ENCODE peak calls at places on chromosomes 12 and 14, in four cellular contexts. B, W, V and K are unnamed samples.

GRCh38 chr12:126926023-126926600 is 1340.9 kb upstream of the TMEM132C start:
- DNase-seq in B (no peak), W (no peak), V (no peak), K (no peak)

GRCh38 chr14:52342849-52343606 is 28.9 kb downstream of the PTGER2 start:
- DNase-seq in V (no peak), B (no peak), W (no peak), K (no peak)

GRCh38 chr12:51874486-51874885 is 13.4 kb upstream of the ANKRD33 start:
- DNase-seq in V (no peak), W (peak; percentile 55), B (no peak), K (no peak)

GRCh38 chr12:79782197-79782890 is 91.6 kb upstream of the PAWR start:
- DNase-seq in B (no peak), W (no peak), V (no peak), K (no peak)

GRCh38 chr14:85634205-85634604 is 104.3 kb downstream of the FLRT2 start:
- DNase-seq in B (no peak), W (no peak), V (no peak), K (no peak)

GRCh38 chr14:31993521-31993941 is 83.6 kb upstream of the ARHGAP5 start:
- DNase-seq in B (no peak), V (no peak), W (no peak), K (no peak)

GRCh38 chr14:105817971-105818711 is 291.8 kb downstream of the TMEM121 start:
- DNase-seq in V (no peak), W (no peak), B (peak; percentile 54), K (no peak)

GRCh38 chr12:114476159-114476558 is 70.2 kb upstream of the TBX5 start:
- DNase-seq in B (no peak), V (no peak), W (no peak), K (no peak)

GRCh38 chr14:69812725-69813124 is 15.7 kb upstream of the SLC10A1 start:
- DNase-seq in B (no peak), W (no peak), V (no peak), K (peak; percentile 19)

GRCh38 chr12:64946132-64946829 is 121.8 kb downstream of the TBC1D30 start:
- DNase-seq in W (no peak), B (peak; percentile 59), V (no peak), K (no peak)

GRCh38 chr14:95784137-95784536 is 70.2 kb upstream of the TCL1A start:
- DNase-seq in V (no peak), B (no peak), W (no peak), K (no peak)

GRCh38 chr14:66974397-66975025 is 214.7 kb upstream of the GARIN2 start:
- DNase-seq in B (no peak), V (no peak), W (no peak), K (no peak)

GRCh38 chr14:95876769-95877490 is at the start of gene TUNAR:
- DNase-seq in V (no peak), B (no peak), W (no peak), K (no peak)

GRCh38 chr14:52950410-52950897 is 396 bp downstream of the FERMT2 start:
- DNase-seq in B (peak; percentile 92), V (no peak), W (peak; percentile 83), K (peak; percentile 93)

GRCh38 chr12:53659011-53659551 is 16.8 kb downstream of the ATP5MC2 start:
- DNase-seq in W (no peak), V (peak; percentile 38), B (no peak), K (no peak)

GRCh38 chr12:90945070-90945649 is 9.8 kb downstream of the CCER1 start:
- DNase-seq in B (no peak), V (no peak), W (no peak), K (no peak)

GRCh38 chr12:19125325-19125724 is 4.2 kb upstream of the PLEKHA5 start:
- DNase-seq in W (no peak), V (no peak), B (no peak), K (no peak)

GRCh38 chr12:71160585-71160984 is 2.8 kb upstream of the TSPAN8 start:
- DNase-seq in B (no peak), V (no peak), W (no peak), K (no peak)

GRCh38 chr14:99129211-99129696 is 142.7 kb downstream of the BCL11B start:
- DNase-seq in V (no peak), W (no peak), B (no peak), K (peak; percentile 87)

GRCh38 chr12:132622437-132623071 is 4.0 kb downstream of the P2RX2 start:
- DNase-seq in B (no peak), V (no peak), W (peak; percentile 63), K (no peak)

GRCh38 chr12:2286461-2287131 is 233.8 kb downstream of the CACNA1C start:
- DNase-seq in B (no peak), W (no peak), V (no peak), K (no peak)

GRCh38 chr12:10940389-10940788 is 1.3 kb upstream of the TAS2R14 start:
- DNase-seq in V (no peak), W (no peak), B (no peak), K (no peak)

GRCh38 chr12:103495158-103495782 is 498 bp downstream of the C12orf42 start:
- DNase-seq in W (no peak), B (peak; percentile 92), V (no peak), K (no peak)

GRCh38 chr12:49439042-49439441 is 71.8 kb downstream of the SPATS2 start:
- DNase-seq in V (no peak), B (no peak), W (no peak), K (no peak)

GRCh38 chr12:31224768-31225448 is 101.0 kb downstream of the SINHCAF start:
- DNase-seq in B (no peak), V (no peak), W (no peak), K (peak; percentile 89)

GRCh38 chr12:124188561-124189405 is 106.1 kb upstream of the RFLNA start:
- DNase-seq in W (no peak), B (no peak), V (no peak), K (no peak)

GRCh38 chr12:107917912-107918800 is 143.7 kb downstream of the ASCL4 start:
- DNase-seq in B (peak; percentile 12), V (no peak), W (no peak), K (peak; percentile 72)

GRCh38 chr14:93906341-93907329 is 20.5 kb upstream of the FAM181A start:
- DNase-seq in B (no peak), W (no peak), V (peak; percentile 13), K (no peak)

GRCh38 chr12:51869931-51870330 is 18.0 kb upstream of the ANKRD33 start:
- DNase-seq in B (no peak), W (peak; percentile 28), V (no peak), K (no peak)

GRCh38 chr14:35701531-35701930 is 107.6 kb downstream of the RALGAPA1 start:
- DNase-seq in B (no peak), W (no peak), V (no peak), K (no peak)

GRCh38 chr12:54993181-54993835 is 8.7 kb upstream of the TESPA1 start:
- DNase-seq in B (no peak), V (peak; percentile 58), W (no peak), K (peak; percentile 82)

GRCh38 chr14:31419179-31420012 is 954 bp downstream of the HEATR5A start:
- DNase-seq in V (no peak), B (no peak), W (no peak), K (no peak)

GRCh38 chr12:71216725-71217579 is 59.2 kb upstream of the TSPAN8 start:
- DNase-seq in V (peak; percentile 4), B (no peak), W (no peak), K (no peak)

GRCh38 chr14:92980866-92981265 is 57.9 kb downstream of the CHGA start:
- DNase-seq in V (no peak), B (no peak), W (no peak), K (no peak)

GRCh38 chr12:110120878-110121277 is 3.3 kb upstream of the IFT81 start:
- DNase-seq in V (no peak), W (no peak), B (no peak), K (no peak)

GRCh38 chr12:110116623-110117022 is 7.5 kb upstream of the IFT81 start:
- DNase-seq in W (no peak), V (no peak), B (no peak), K (no peak)

GRCh38 chr12:110115675-110116074 is 8.5 kb upstream of the IFT81 start:
- DNase-seq in V (no peak), W (no peak), B (no peak), K (no peak)

GRCh38 chr12:110114596-110114995 is 9.6 kb upstream of the IFT81 start:
- DNase-seq in W (no peak), B (no peak), V (no peak), K (no peak)

GRCh38 chr12:110117948-110118685 is 6.0 kb upstream of the IFT81 start:
- DNase-seq in B (no peak), W (no peak), V (no peak), K (no peak)
- TF ChIP-seq POLR2AphosphoS5 in B (no peak), W (no peak), V (no peak), K (no peak)

GRCh38 chr12:57201631-57202030 is 15.0 kb upstream of the NXPH4 start:
- DNase-seq in V (no peak), W (no peak), B (peak; percentile 72), K (no peak)
- H3K36me3 ChIP-seq in V (no peaks in the 10 kb centered on the region), W (peaks cover 100% of the 10 kb centered on the region), B (peaks cover 100% of the 10 kb centered on the region), K (peaks cover 100% of the 10 kb centered on the region)

GRCh38 chr14:75457024-75457390 is 29.2 kb downstream of the JDP2 start:
- DNase-seq in W (no peak), B (no peak), V (no peak), K (no peak)

GRCh38 chr14:75459099-75459741 is 31.4 kb downstream of the JDP2 start:
- DNase-seq in W (peak; percentile 67), V (no peak), B (no peak), K (no peak)

GRCh38 chr14:75457648-75458165 is 29.9 kb downstream of the JDP2 start:
- DNase-seq in B (no peak), V (no peak), W (no peak), K (no peak)

GRCh38 chr14:75459791-75460190 is 32.0 kb downstream of the JDP2 start:
- DNase-seq in B (no peak), W (no peak), V (no peak), K (no peak)

DNA sequence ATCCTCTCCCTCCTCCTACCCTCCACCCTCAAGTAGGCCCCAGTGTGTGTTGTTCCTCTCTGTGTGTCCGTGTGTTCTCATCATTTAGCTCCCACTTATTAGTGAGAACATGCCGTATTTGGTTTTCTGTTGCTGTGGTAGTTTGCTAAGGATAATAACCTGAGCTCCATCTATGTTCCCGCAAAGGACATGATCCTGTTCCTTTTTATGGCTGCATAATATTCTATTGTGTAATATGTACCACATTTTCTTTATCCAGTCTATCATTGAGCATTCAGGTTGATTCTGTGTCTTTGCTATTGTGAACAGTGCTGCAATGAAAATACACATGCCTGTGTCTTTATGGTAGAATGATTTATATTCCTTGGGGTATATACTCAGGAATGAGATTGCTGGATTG is 30.5 kb downstream of the JDP2 start:
- DNase-seq in V (no peak), B (no peak), W (no peak), K (no peak)
- H3K27ac ChIP-seq in V (no peak overlapping the region), B (no peak overlapping the region), W (no peak overlapping the region), K (peak overlapping the region; percentile 59)

GRCh38 chr14:100534528-100535286 is 52.5 kb downstream of the BEGAIN start:
- DNase-seq in W (peak; percentile 54), B (peak; percentile 58), V (no peak), K (peak; percentile 66)
- TF ChIP-seq POLR2AphosphoS5 in W (no peak), B (no peak), V (no peak), K (no peak)

GRCh38 chr14:103690332-103690731 is 24.9 kb downstream of the XRCC3 start:
- DNase-seq in V (no peak), B (no peak), W (peak; percentile 45), K (no peak)
- H3K36me3 ChIP-seq in V (peaks cover 5% of the 10 kb centered on the region), B (peaks cover 85% of the 10 kb centered on the region), W (peaks cover 62% of the 10 kb centered on the region), K (peaks cover 18% of the 10 kb centered on the region)